ENCODE peak calls at places on chromosome 7, in eight cellular contexts. One of them, this sample, is unnamed.

GRCh38 chr7:92246363-92247101 is 758 bp downstream of the ANKIB1 start:
- DNase-seq in keratinocyte: no peak
- DNase-seq in GM23248: peak; percentile 61
- DNase-seq in HCT116: no peak
- DNase-seq in neural progenitor cell: peak; percentile 1
- DNase-seq in HepG2: no peak
- DNase-seq in A673: peak; percentile 51
- DNase-seq in PC-9: no peak
- DNase-seq in this sample: peak; percentile 25

GRCh38 chr7:37495574-37496184 is 47.0 kb upstream of the ELMO1 start:
- DNase-seq in keratinocyte: no peak
- DNase-seq in GM23248: peak; percentile 51
- DNase-seq in HCT116: no peak
- DNase-seq in neural progenitor cell: peak; percentile 43
- DNase-seq in HepG2: peak; percentile 13
- DNase-seq in A673: peak; percentile 33
- DNase-seq in PC-9: peak; percentile 43
- DNase-seq in this sample: peak; percentile 58

GRCh38 chr7:141045842-141046630 is 27.8 kb upstream of the TMEM178B start:
- DNase-seq in keratinocyte: no peak
- DNase-seq in GM23248: peak; percentile 60
- DNase-seq in HCT116: no peak
- DNase-seq in neural progenitor cell: no peak
- DNase-seq in HepG2: no peak
- DNase-seq in A673: no peak
- DNase-seq in PC-9: no peak
- DNase-seq in this sample: no peak

GRCh38 chr7:78528964-78529363 is 730.4 kb downstream of the PHTF2 start:
- DNase-seq in keratinocyte: no peak
- DNase-seq in GM23248: peak; percentile 21
- DNase-seq in HCT116: no peak
- DNase-seq in neural progenitor cell: no peak
- DNase-seq in HepG2: no peak
- DNase-seq in A673: peak; percentile 61
- DNase-seq in PC-9: no peak
- DNase-seq in this sample: no peak

GRCh38 chr7:56483861-56484550 is 367.8 kb upstream of the NUPR2 start:
- DNase-seq in keratinocyte: no peak
- DNase-seq in GM23248: no peak
- DNase-seq in HCT116: no peak
- DNase-seq in neural progenitor cell: no peak
- DNase-seq in HepG2: no peak
- DNase-seq in A673: no peak
- DNase-seq in PC-9: no peak
- DNase-seq in this sample: no peak

GRCh38 chr7:69967152-69967591 is 368.9 kb downstream of the AUTS2 start:
- DNase-seq in keratinocyte: no peak
- DNase-seq in GM23248: no peak
- DNase-seq in HCT116: no peak
- DNase-seq in neural progenitor cell: peak; percentile 44
- DNase-seq in HepG2: no peak
- DNase-seq in A673: no peak
- DNase-seq in PC-9: no peak
- DNase-seq in this sample: peak; percentile 2

GRCh38 chr7:137934941-137935848 is 66.7 kb downstream of the CREB3L2 start:
- DNase-seq in keratinocyte: no peak
- DNase-seq in GM23248: no peak
- DNase-seq in HCT116: no peak
- DNase-seq in neural progenitor cell: no peak
- DNase-seq in HepG2: no peak
- DNase-seq in A673: no peak
- DNase-seq in PC-9: no peak
- DNase-seq in this sample: no peak

GRCh38 chr7:151863386-151864079 is 13.4 kb downstream of the PRKAG2 start:
- DNase-seq in keratinocyte: no peak
- DNase-seq in GM23248: no peak
- DNase-seq in HCT116: no peak
- DNase-seq in neural progenitor cell: peak; percentile 45
- DNase-seq in HepG2: peak; percentile 50
- DNase-seq in A673: no peak
- DNase-seq in PC-9: no peak
- DNase-seq in this sample: no peak

GRCh38 chr7:87156709-87157108 is 4.5 kb downstream of the DMTF1 start:
- DNase-seq in keratinocyte: no peak
- DNase-seq in GM23248: peak; percentile 35
- DNase-seq in HCT116: no peak
- DNase-seq in neural progenitor cell: no peak
- DNase-seq in HepG2: no peak
- DNase-seq in A673: no peak
- DNase-seq in PC-9: no peak
- DNase-seq in this sample: peak; percentile 13

DNA sequence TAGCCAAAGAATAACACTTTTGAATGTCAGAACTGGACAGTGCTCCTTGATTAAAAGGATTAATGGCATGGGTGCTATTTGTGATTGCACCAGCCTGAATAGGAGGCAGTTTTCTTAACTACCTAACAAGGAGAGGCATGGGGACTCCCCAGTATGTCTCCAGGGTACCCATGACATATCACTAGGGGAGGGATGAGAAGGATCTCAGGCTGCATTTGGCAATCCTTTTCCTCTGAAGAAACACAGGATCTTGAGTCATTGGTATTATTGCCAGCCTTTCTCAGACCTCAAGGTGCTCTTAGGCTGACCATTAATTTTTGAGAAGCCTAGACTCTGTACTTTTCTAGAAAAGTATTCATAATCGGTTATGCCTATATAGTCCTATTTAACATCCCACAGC is 77.5 kb upstream of the NPVF start:
- DNase-seq in keratinocyte: no peak
- DNase-seq in GM23248: peak; percentile 2
- DNase-seq in HCT116: no peak
- DNase-seq in neural progenitor cell: no peak
- DNase-seq in HepG2: no peak
- DNase-seq in A673: no peak
- DNase-seq in PC-9: no peak
- DNase-seq in this sample: no peak
- H3K27ac ChIP-seq in keratinocyte: no peak overlapping the region
- H3K27ac ChIP-seq in GM23248: no peak overlapping the region
- H3K27ac ChIP-seq in HCT116: no peak overlapping the region
- H3K27ac ChIP-seq in neural progenitor cell: no peak overlapping the region
- H3K27ac ChIP-seq in HepG2: no peak overlapping the region
- H3K27ac ChIP-seq in A673: no peak overlapping the region
- H3K27ac ChIP-seq in PC-9: no peak overlapping the region
- H3K27ac ChIP-seq in this sample: no peak overlapping the region

DNA sequence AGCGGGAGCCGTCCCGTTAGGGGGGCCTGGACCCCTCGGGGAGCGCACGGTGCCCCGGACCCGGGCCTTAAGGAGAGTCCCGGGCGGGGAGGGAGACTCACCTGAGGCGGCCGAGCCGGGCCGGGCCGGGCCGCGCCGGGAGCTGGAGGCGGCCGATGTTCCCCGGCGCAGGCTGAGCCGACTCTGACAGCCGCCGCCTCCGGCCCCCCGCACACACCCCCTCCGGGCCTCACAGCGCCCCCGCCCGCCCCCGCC is at the start of gene ACHE:
- DNase-seq in keratinocyte: no peak
- DNase-seq in GM23248: no peak
- DNase-seq in HCT116: no peak
- DNase-seq in neural progenitor cell: no peak
- DNase-seq in HepG2: no peak
- DNase-seq in A673: no peak
- DNase-seq in PC-9: no peak
- DNase-seq in this sample: no peak
- TF ChIP-seq EZH2 in keratinocyte: no peak
- TF ChIP-seq EZH2 in GM23248: no peak
- TF ChIP-seq EZH2 in HCT116: no peak
- TF ChIP-seq EZH2 in neural progenitor cell: peak; percentile 81
- TF ChIP-seq EZH2 in HepG2: no peak
- TF ChIP-seq EZH2 in A673: no peak
- TF ChIP-seq EZH2 in PC-9: no peak
- TF ChIP-seq EZH2 in this sample: no peak

GRCh38 chr7:77447616-77448015 is 31.5 kb upstream of the GSAP start:
- DNase-seq in keratinocyte: no peak
- DNase-seq in GM23248: no peak
- DNase-seq in HCT116: no peak
- DNase-seq in neural progenitor cell: no peak
- DNase-seq in HepG2: no peak
- DNase-seq in A673: no peak
- DNase-seq in PC-9: no peak
- DNase-seq in this sample: no peak
- H3K27ac ChIP-seq in keratinocyte: no peak overlapping the region
- H3K27ac ChIP-seq in GM23248: no peak overlapping the region
- H3K27ac ChIP-seq in HCT116: no peak overlapping the region
- H3K27ac ChIP-seq in neural progenitor cell: no peak overlapping the region
- H3K27ac ChIP-seq in HepG2: no peak overlapping the region
- H3K27ac ChIP-seq in A673: no peak overlapping the region
- H3K27ac ChIP-seq in PC-9: no peak overlapping the region
- H3K27ac ChIP-seq in this sample: no peak overlapping the region

GRCh38 chr7:128387216-128387615 is 22.6 kb downstream of the IMPDH1 start:
- DNase-seq in keratinocyte: no peak
- DNase-seq in GM23248: no peak
- DNase-seq in HCT116: no peak
- DNase-seq in neural progenitor cell: no peak
- DNase-seq in HepG2: no peak
- DNase-seq in A673: no peak
- DNase-seq in PC-9: no peak
- DNase-seq in this sample: no peak
- TF ChIP-seq EZH2 in keratinocyte: no peak
- TF ChIP-seq EZH2 in GM23248: no peak
- TF ChIP-seq EZH2 in HCT116: no peak
- TF ChIP-seq EZH2 in neural progenitor cell: no peak
- TF ChIP-seq EZH2 in HepG2: no peak
- TF ChIP-seq EZH2 in A673: no peak
- TF ChIP-seq EZH2 in PC-9: no peak
- TF ChIP-seq EZH2 in this sample: no peak

This sample was measured in fibroblast of lung.